ENCODE peak calls at places on chromosome 6, in seven cellular contexts. M is H1, X is IMR-90, T is H9, P is mesendoderm, F is neuronal stem cell, N is trophoblast cell. O is an unnamed sample.

GRCh38 chr6:118579786-118580185 is 31.7 kb downstream of the PLN start:
- DNase-seq in N (no peak), P (no peak), M (no peak), F (no peak), T (peak), X (no peak), O (no peak)

GRCh38 chr6:159163901-159164370 is 5.3 kb upstream of the FNDC1 start:
- DNase-seq in T (no peak), N (no peak), F (no peak), X (peak), P (no peak), M (no peak), O (no peak)

GRCh38 chr6:33279257-33279695 is 2.4 kb downstream of the B3GALT4 start:
- DNase-seq in F (no peak), P (no peak), T (no peak), M (no peak), N (no peak), X (no peak), O (no peak)

GRCh38 chr6:13766201-13766634 is 48.1 kb downstream of the MCUR1 start:
- DNase-seq in P (no peak), X (peak), N (no peak), M (no peak), T (no peak), F (no peak), O (peak)

GRCh38 chr6:27375613-27376079 is 12.9 kb upstream of the ZNF391 start:
- DNase-seq in N (no peak), T (no peak), M (no peak), P (peak), F (no peak), X (no peak), O (peak)

GRCh38 chr6:31918069-31918725 is 9.3 kb upstream of the C2 start:
- DNase-seq in N (no peak), T (no peak), F (no peak), P (no peak), X (no peak), M (no peak), O (no peak)

GRCh38 chr6:110357298-110357695 is 852 bp downstream of the METTL24 start:
- DNase-seq in T (no peak), N (no peak), M (no peak), P (no peak), F (no peak), X (no peak), O (no peak)

GRCh38 chr6:91710356-91710755 is 1123.5 kb upstream of the MAP3K7 start:
- DNase-seq in M (no peak), N (no peak), X (no peak), T (no peak), P (no peak), F (no peak), O (no peak)

GRCh38 chr6:13866291-13866690 is 51.9 kb upstream of the MCUR1 start:
- DNase-seq in N (no peak), P (no peak), X (no peak), T (no peak), M (no peak), F (no peak), O (no peak)

GRCh38 chr6:35736293-35736894 is 438 bp upstream of the ARMC12 start:
- DNase-seq in P (peak), T (peak), F (peak), X (peak), N (peak), M (peak), O (peak)

GRCh38 chr6:165574770-165575549 is 88.1 kb downstream of the PDE10A start:
- DNase-seq in M (no peak), N (peak), P (peak), X (peak), T (no peak), F (no peak), O (no peak)

GRCh38 chr6:79040083-79040482 is 38.0 kb downstream of the PHIP start:
- DNase-seq in P (no peak), X (peak), F (no peak), M (no peak), N (no peak), T (no peak), O (peak)

GRCh38 chr6:161058746-161059145 is 67.2 kb downstream of the MAP3K4 start:
- DNase-seq in F (no peak), P (no peak), T (no peak), M (no peak), N (no peak), X (peak), O (no peak)

GRCh38 chr6:161476711-161477110 is 202.8 kb upstream of the AGPAT4 start:
- DNase-seq in M (no peak), P (no peak), T (no peak), X (no peak), N (no peak), F (no peak), O (no peak)

GRCh38 chr6:35718911-35719381 is 17.9 kb upstream of the ARMC12 start:
- DNase-seq in T (no peak), P (no peak), M (no peak), N (no peak), F (no peak), X (no peak), O (peak)

GRCh38 chr6:35850209-35850608 is 45.1 kb downstream of the LHFPL5 start:
- DNase-seq in F (no peak), T (no peak), X (no peak), M (no peak), P (no peak), N (no peak), O (no peak)

GRCh38 chr6:170177383-170178265 is 113.3 kb downstream of the DLL1 start:
- DNase-seq in F (no peak), M (peak), X (no peak), P (no peak), T (peak), N (no peak), O (peak)

GRCh38 chr6:129575378-129576118 is 134.4 kb downstream of the ARHGAP18 start:
- DNase-seq in X (peak), F (peak), N (peak), P (peak), T (no peak), M (no peak), O (peak)

GRCh38 chr6:126118934-126119333 is 132.6 kb downstream of the TRMT11 start:
- DNase-seq in X (peak), M (no peak), T (no peak), N (no peak), F (no peak), P (peak), O (no peak)

GRCh38 chr6:34679552-34680255 is 16.9 kb downstream of the ILRUN start:
- DNase-seq in P (peak), T (no peak), N (no peak), F (no peak), X (peak), M (no peak), O (peak)

GRCh38 chr6:159654483-159655098 is 38.5 kb downstream of the SOD2 start:
- DNase-seq in T (no peak), N (no peak), M (no peak), P (peak), X (peak), F (peak), O (peak)

GRCh38 chr6:53623497-53623896 is 42.1 kb downstream of the KLHL31 start:
- DNase-seq in M (no peak), N (no peak), T (no peak), X (peak), F (no peak), P (no peak), O (no peak)

GRCh38 chr6:21026576-21027273 is 492.5 kb downstream of the CDKAL1 start:
- DNase-seq in N (peak), P (no peak), X (peak), T (no peak), F (no peak), M (no peak), O (peak)

GRCh38 chr6:110951008-110951407 is 7.5 kb upstream of the GTF3C6 start:
- DNase-seq in F (no peak), P (no peak), X (no peak), M (no peak), T (no peak), N (no peak), O (no peak)

GRCh38 chr6:6943411-6943810 is 164.3 kb upstream of the RREB1 start:
- DNase-seq in X (no peak), T (no peak), M (no peak), F (no peak), P (no peak), N (no peak), O (no peak)

GRCh38 chr6:41824571-41825569 is 37.4 kb downstream of the TOMM6 start:
- DNase-seq in P (no peak), X (peak), M (no peak), F (no peak), N (no peak), T (no peak), O (peak)

GRCh38 chr6:7721654-7722053 is 4.2 kb upstream of the BMP6 start:
- DNase-seq in F (no peak), M (no peak), X (peak), N (no peak), P (no peak), T (no peak), O (peak)

GRCh38 chr6:52572536-52572935 is 4.3 kb downstream of the TRAM2 start:
- DNase-seq in M (no peak), X (no peak), T (no peak), P (no peak), N (peak), F (no peak), O (no peak)

GRCh38 chr6:107179004-107179403 is 63.7 kb upstream of the BEND3 start:
- DNase-seq in N (no peak), F (no peak), P (no peak), T (no peak), X (peak), M (no peak), O (peak)

GRCh38 chr6:10144772-10145171 is 270.1 kb downstream of the TFAP2A start:
- DNase-seq in M (no peak), T (no peak), F (no peak), X (no peak), P (no peak), N (no peak), O (no peak)

GRCh38 chr6:127058027-127058426 is 60.4 kb upstream of the RSPO3 start:
- DNase-seq in P (no peak), T (no peak), F (no peak), N (no peak), X (peak), M (no peak), O (peak)

GRCh38 chr6:127345521-127345920 is 2.1 kb upstream of the ECHDC1 start:
- DNase-seq in N (no peak), M (no peak), P (no peak), F (no peak), X (no peak), T (no peak), O (no peak)

GRCh38 chr6:11485261-11485660 is 52.3 kb upstream of the TMEM170B start:
- DNase-seq in F (no peak), M (no peak), X (no peak), P (no peak), T (no peak), N (no peak), O (no peak)

GRCh38 chr6:165708985-165709576 is 46.0 kb upstream of the PDE10A start:
- DNase-seq in X (no peak), T (no peak), P (no peak), F (no peak), N (no peak), M (no peak), O (no peak)

GRCh38 chr6:170295519-170296422 is 4.9 kb upstream of the DLL1 start:
- DNase-seq in X (no peak), T (peak), F (peak), N (no peak), P (peak), M (peak), O (no peak)

GRCh38 chr6:143449731-143450452 is 603 bp downstream of the ADAT2 start:
- DNase-seq in X (peak), F (peak), T (peak), M (peak), N (no peak), P (peak), O (peak)

GRCh38 chr6:150418825-150419594 is 50.2 kb downstream of the IYD start:
- DNase-seq in F (peak), X (peak), N (peak), T (peak), M (peak), P (peak), O (peak)

GRCh38 chr6:150420926-150421325 is 52.1 kb downstream of the IYD start:
- DNase-seq in T (no peak), P (no peak), N (no peak), F (no peak), M (no peak), X (no peak), O (no peak)

GRCh38 chr6:150417899-150418824 is 49.4 kb downstream of the IYD start:
- DNase-seq in M (no peak), F (peak), N (peak), T (no peak), P (peak), X (peak), O (peak)

GRCh38 chr6:150417247-150417646 is 48.4 kb downstream of the IYD start:
- DNase-seq in N (no peak), M (no peak), F (no peak), P (no peak), X (no peak), T (no peak), O (no peak)

DNA sequence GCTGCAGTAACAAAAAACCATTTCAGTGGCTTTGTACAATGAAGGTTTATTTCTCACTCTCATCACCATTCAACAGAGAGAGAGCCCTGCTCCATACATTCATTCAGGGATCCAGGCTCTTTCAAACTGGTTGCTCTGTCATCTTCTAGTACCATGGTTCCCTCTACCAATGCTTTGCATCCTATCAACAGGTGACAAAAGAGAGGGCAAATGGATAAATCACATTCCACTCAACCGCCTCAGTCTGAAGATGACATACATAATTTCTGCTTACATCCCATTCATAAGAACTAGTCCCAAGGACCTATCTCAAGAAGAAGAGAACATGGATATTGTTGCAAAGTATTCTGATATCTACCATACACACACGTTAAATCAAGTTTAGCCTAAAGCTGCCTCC is 51.6 kb downstream of the IYD start:
- DNase-seq in F (no peak), N (no peak), M (no peak), P (no peak), X (no peak), T (no peak), O (no peak)
- H2AK5ac ChIP-seq in F (no peak), N (no peak), M (no peak), P (no peak), X (no peak), T (no peak), O (no peak)

GRCh38 chr6:40407239-40407638 is 179.9 kb downstream of the LRFN2 start:
- DNase-seq in X (no peak), F (no peak), M (no peak), P (no peak), N (no peak), T (no peak), O (no peak)
- H3K18ac ChIP-seq in X (no peak), F (no peak), M (no peak), P (no peak), N (no peak), T (no peak), O (no peak)

DNA sequence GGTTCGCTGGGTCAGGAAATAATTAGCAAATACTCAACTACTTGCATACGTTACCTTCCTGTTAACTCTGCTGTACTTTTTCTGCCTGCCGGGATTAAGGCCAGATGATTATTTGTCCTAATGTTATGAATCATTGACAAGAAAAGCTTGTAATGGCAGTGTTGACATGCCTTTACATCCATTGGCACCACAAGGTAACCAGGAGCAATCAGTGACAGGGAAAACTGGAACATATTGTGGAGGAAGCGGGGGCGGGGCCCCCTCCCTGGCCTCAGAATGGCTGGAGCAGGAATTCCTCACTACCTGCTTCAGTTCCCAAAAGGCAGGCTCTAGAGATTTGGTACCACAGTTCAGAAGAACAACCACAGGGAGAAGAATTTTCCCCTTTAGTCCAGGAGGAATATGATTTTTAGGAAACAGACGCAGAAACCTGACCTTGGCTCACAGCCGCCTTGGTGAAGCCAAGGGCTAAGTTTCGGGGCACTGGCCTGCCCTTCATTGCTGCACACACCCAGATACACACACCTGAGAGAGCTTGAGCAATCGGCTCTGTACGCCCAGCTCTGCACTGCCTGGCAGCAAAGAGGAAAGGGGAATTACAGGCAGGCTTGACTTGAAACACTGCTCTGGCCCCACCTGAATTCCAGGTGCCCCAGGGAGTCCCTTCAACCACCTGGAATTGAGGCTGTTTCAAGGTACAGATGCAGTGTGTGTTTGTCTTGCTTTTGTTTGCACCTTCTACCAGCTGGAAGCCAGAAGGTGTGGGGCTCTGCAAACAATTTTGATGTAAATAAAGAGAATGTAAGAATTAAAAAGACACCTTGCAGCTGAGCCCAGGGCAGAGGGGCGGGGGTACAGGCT is 89.8 kb downstream of the MYB start:
- DNase-seq in X (no peak), F (no peak), M (peak), N (no peak), T (peak), P (peak), O (no peak)
- H2AK5ac ChIP-seq in X (no peak), F (no peak), M (peak), N (no peak), T (no peak), P (no peak), O (no peak)

GRCh38 chr6:71737953-71738352 is 148.4 kb upstream of the RIMS1 start:
- DNase-seq in N (no peak), T (no peak), F (no peak), X (no peak), M (no peak), P (no peak), O (no peak)

GRCh38 chr6:71730284-71730683 is 156.1 kb upstream of the RIMS1 start:
- DNase-seq in M (no peak), N (no peak), T (no peak), P (no peak), F (no peak), X (no peak), O (no peak)

DNA sequence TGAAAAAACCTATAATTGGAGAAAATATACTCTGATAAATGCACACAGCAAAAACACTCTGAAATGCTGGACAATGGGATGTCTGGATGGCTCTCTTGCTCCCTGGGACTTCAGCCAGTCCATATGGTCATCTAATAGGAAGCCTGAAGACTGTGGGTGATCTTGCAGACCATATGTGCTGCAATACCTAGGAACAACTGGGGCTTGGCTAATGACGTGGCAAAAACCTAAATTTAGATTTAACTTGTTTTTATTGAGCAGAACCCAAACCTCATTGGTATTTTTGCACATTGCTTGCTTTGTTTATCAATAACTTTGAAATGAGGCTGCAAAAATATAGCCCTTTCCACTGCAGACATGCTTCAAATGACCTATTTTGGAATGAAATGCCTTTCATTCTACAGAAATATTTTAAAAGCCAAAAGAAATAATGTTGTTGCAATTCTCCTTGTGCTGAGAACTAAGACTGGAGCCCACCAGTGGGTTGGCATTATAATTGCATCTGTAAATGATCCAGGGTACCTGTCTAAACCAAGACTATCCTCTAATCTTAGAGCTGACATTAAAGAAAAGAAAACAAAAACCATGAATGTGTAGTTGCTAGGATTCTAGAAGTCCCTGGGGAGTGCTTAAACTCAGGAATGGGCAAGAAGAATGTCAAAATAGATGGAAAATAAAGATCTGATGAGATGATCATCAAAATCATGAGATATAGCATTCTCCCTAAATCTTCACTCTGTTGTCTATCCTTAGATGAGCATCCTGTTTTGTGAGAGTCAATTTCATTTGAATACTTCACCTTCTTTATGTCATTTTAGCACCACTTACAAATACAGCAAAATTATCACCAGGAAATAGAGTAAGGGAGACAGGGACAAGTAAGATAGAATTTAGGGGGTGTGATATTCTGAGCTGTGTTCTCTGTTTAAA is 152.1 kb upstream of the RIMS1 start:
- DNase-seq in F (no peak), M (no peak), T (no peak), N (no peak), X (peak), P (no peak), O (no peak)
- H3K18ac ChIP-seq in F (no peak), M (no peak), T (no peak), N (no peak), X (no peak), P (no peak), O (no peak)

GRCh38 chr6:89978749-89979145 is 84.5 kb downstream of the GJA10 start:
- DNase-seq in P (no peak), N (no peak), X (no peak), F (no peak), T (no peak), M (no peak), O (no peak)
- H2AK5ac ChIP-seq in P (no peak), N (no peak), X (no peak), F (no peak), T (no peak), M (no peak), O (no peak)

GRCh38 chr6:139194740-139195139 is 59.9 kb downstream of the HECA start:
- DNase-seq in N (peak), M (no peak), X (no peak), T (no peak), F (no peak), P (peak), O (no peak)

GRCh38 chr6:139187489-139187888 is 52.6 kb downstream of the HECA start:
- DNase-seq in N (no peak), T (no peak), X (no peak), M (no peak), P (peak), F (no peak), O (no peak)

GRCh38 chr6:139184050-139184826 is 49.4 kb downstream of the HECA start:
- DNase-seq in T (no peak), P (no peak), M (no peak), N (no peak), X (no peak), F (no peak), O (peak)

GRCh38 chr6:139186242-139186641 is 51.4 kb downstream of the HECA start:
- DNase-seq in T (no peak), X (no peak), M (no peak), N (no peak), F (no peak), P (no peak), O (no peak)

DNA sequence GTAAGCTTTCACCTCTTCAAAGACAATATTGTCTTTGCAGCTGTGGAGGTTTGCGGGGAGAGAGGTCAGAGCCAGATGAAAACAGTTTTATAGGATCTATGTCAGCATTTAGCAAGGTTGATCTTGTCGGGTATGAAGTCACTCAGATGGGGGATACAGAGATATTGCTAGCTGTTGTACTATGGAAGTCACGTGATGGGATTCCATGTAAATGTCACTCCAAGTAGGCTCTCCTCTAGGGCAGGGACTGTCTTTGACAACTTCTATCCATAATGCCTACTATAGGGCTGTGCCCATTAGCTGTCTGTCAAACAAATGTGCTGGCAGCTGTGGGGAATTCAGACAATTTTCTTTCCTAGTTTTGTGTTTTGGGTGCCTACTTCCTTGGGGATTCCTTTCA is 54.8 kb downstream of the HECA start:
- DNase-seq in P (no peak), M (no peak), X (no peak), T (no peak), N (no peak), F (no peak), O (no peak)
- H3K18ac ChIP-seq in P (no peak), M (no peak), X (no peak), T (no peak), N (no peak), F (no peak), O (no peak)

O was measured in mesenchymal stem cell.